ENCODE peak calls at places on chromosome 3, in seven cellular contexts. One of them, this sample, is unnamed.

GRCh38 chr3:132464066-132464465 is 46.8 kb downstream of the DNAJC13 start:
- DNase-seq in pancreas: no peak
- DNase-seq in A549: no peak
- DNase-seq in psoas muscle: no peak
- DNase-seq in body of pancreas: no peak
- DNase-seq in CD8-positive, alpha-beta T cell: no peak
- DNase-seq in testis: no peak
- DNase-seq in this sample: no peak

GRCh38 chr3:186849392-186849975 is 7.0 kb downstream of the ADIPOQ start:
- DNase-seq in CD8-positive, alpha-beta T cell: no peak
- DNase-seq in A549: peak
- DNase-seq in body of pancreas: no peak
- DNase-seq in psoas muscle: no peak
- DNase-seq in testis: no peak
- DNase-seq in pancreas: no peak
- DNase-seq in this sample: no peak

GRCh38 chr3:155131104-155131503 is 51.0 kb downstream of the MME start:
- DNase-seq in body of pancreas: no peak
- DNase-seq in A549: no peak
- DNase-seq in CD8-positive, alpha-beta T cell: no peak
- DNase-seq in psoas muscle: no peak
- DNase-seq in testis: no peak
- DNase-seq in pancreas: no peak
- DNase-seq in this sample: no peak

GRCh38 chr3:97821413-97821809 is 400 bp upstream of the CRYBG3 start:
- DNase-seq in body of pancreas: peak
- DNase-seq in A549: no peak
- DNase-seq in psoas muscle: peak
- DNase-seq in CD8-positive, alpha-beta T cell: no peak
- DNase-seq in pancreas: peak
- DNase-seq in testis: peak
- DNase-seq in this sample: peak

GRCh38 chr3:184740509-184741258 is 28.8 kb upstream of the MAGEF1 start:
- DNase-seq in body of pancreas: peak
- DNase-seq in testis: no peak
- DNase-seq in psoas muscle: no peak
- DNase-seq in A549: no peak
- DNase-seq in CD8-positive, alpha-beta T cell: no peak
- DNase-seq in pancreas: no peak
- DNase-seq in this sample: peak

GRCh38 chr3:35829499-35829898 is 190.2 kb downstream of the ARPP21 start:
- DNase-seq in body of pancreas: no peak
- DNase-seq in pancreas: no peak
- DNase-seq in psoas muscle: no peak
- DNase-seq in testis: no peak
- DNase-seq in A549: peak
- DNase-seq in CD8-positive, alpha-beta T cell: no peak
- DNase-seq in this sample: no peak

GRCh38 chr3:37995652-37996641 is 5.4 kb downstream of the VILL start:
- DNase-seq in A549: no peak
- DNase-seq in testis: no peak
- DNase-seq in pancreas: peak
- DNase-seq in body of pancreas: peak
- DNase-seq in psoas muscle: no peak
- DNase-seq in CD8-positive, alpha-beta T cell: no peak
- DNase-seq in this sample: peak

GRCh38 chr3:103389356-103389755 is 954.5 kb downstream of the ZPLD1 start:
- DNase-seq in A549: no peak
- DNase-seq in psoas muscle: no peak
- DNase-seq in testis: no peak
- DNase-seq in body of pancreas: no peak
- DNase-seq in pancreas: no peak
- DNase-seq in CD8-positive, alpha-beta T cell: no peak
- DNase-seq in this sample: no peak

GRCh38 chr3:123084738-123085237 is 18.0 kb downstream of the PDIA5 start:
- DNase-seq in A549: no peak
- DNase-seq in pancreas: no peak
- DNase-seq in psoas muscle: no peak
- DNase-seq in CD8-positive, alpha-beta T cell: no peak
- DNase-seq in testis: peak
- DNase-seq in body of pancreas: no peak
- DNase-seq in this sample: no peak

DNA sequence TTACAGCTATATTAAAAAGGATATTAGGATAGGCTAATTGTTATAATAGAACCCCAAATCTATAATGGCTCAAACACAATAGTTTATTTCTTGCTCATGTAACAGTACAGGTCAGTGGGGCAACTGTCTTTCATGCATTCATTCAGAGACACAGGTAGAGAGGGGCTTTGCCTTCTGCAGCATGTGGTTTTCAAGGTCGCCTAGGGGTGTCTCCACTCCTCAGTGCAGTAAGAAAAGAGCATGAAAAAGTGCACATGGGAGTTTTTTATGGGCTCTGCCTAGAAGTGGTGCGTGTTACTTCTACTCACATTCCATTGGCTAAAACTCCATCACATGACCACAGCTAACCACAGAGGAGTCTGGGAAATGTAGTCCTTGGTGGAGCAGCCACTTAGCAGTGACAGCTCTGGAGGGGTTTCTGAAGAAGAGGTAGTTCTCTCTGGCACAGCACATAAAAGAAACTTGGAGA is 1.8 kb downstream of the ZBTB38 start:
- DNase-seq in A549: peak
- DNase-seq in pancreas: no peak
- DNase-seq in testis: peak
- DNase-seq in psoas muscle: no peak
- DNase-seq in CD8-positive, alpha-beta T cell: peak
- DNase-seq in body of pancreas: peak
- DNase-seq in this sample: peak
- TF ChIP-seq CTCF in A549: no peak
- TF ChIP-seq CTCF in pancreas: no peak
- TF ChIP-seq CTCF in testis: peak
- TF ChIP-seq CTCF in psoas muscle: peak
- TF ChIP-seq CTCF in CD8-positive, alpha-beta T cell: peak
- TF ChIP-seq CTCF in body of pancreas: no peak
- TF ChIP-seq CTCF in this sample: peak

GRCh38 chr3:119362010-119362409 is 67.8 kb downstream of the ARHGAP31 start:
- DNase-seq in testis: no peak
- DNase-seq in A549: no peak
- DNase-seq in body of pancreas: no peak
- DNase-seq in psoas muscle: no peak
- DNase-seq in CD8-positive, alpha-beta T cell: no peak
- DNase-seq in pancreas: no peak
- DNase-seq in this sample: no peak
- H3K27ac ChIP-seq in testis: no peak
- H3K27ac ChIP-seq in A549: no peak
- H3K27ac ChIP-seq in body of pancreas: no peak
- H3K27ac ChIP-seq in psoas muscle: no peak
- H3K27ac ChIP-seq in CD8-positive, alpha-beta T cell: no peak
- H3K27ac ChIP-seq in pancreas: no peak
- H3K27ac ChIP-seq in this sample: no peak

DNA sequence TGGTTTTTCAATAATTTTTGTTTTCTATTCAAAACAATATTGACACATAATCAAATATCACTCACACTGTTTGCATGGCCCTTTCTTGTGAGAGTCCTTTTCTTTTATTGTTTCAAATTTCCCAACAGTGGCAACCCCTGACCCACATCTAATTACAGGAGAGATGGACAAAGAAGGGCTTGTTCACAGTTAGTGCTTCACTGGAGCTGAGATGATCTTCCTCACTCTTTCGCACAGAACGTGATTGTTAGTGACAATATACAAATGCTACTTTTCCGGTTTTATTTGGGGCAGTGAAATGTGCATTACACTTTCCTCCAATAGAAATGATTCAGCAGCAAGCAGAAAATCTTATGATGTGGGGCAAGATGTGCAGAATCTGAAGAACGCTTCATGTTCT is 38.6 kb upstream of the TTC14 start:
- DNase-seq in psoas muscle: no peak
- DNase-seq in pancreas: no peak
- DNase-seq in body of pancreas: no peak
- DNase-seq in A549: no peak
- DNase-seq in CD8-positive, alpha-beta T cell: no peak
- DNase-seq in testis: no peak
- DNase-seq in this sample: no peak
- H3K4me3 ChIP-seq in psoas muscle: no peak
- H3K4me3 ChIP-seq in pancreas: no peak
- H3K4me3 ChIP-seq in body of pancreas: no peak
- H3K4me3 ChIP-seq in A549: no peak
- H3K4me3 ChIP-seq in CD8-positive, alpha-beta T cell: no peak
- H3K4me3 ChIP-seq in testis: no peak
- H3K4me3 ChIP-seq in this sample: no peak

DNA sequence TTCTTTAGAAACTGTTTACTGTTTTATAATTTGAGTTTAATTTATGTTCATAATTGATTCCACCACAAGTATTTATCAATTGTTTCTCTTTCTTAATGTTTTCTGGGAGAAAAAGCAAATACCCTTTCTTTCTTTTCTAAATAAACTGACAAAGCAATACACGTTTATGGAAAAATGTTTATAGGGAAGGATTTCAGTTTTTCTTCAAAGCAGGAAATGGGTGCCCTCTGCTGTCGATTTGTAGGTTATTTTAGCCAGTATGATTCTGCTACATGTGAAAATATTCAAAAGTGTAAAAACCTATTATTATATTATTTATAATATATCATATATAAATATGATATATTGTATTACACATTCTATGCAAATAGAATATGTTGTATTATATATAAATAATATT is 921.0 kb upstream of the ROBO1 start:
- DNase-seq in CD8-positive, alpha-beta T cell: no peak
- DNase-seq in A549: peak
- DNase-seq in psoas muscle: no peak
- DNase-seq in pancreas: no peak
- DNase-seq in body of pancreas: no peak
- DNase-seq in testis: peak
- DNase-seq in this sample: no peak
- TF ChIP-seq CTCF in CD8-positive, alpha-beta T cell: no peak
- TF ChIP-seq CTCF in A549: peak
- TF ChIP-seq CTCF in psoas muscle: no peak
- TF ChIP-seq CTCF in pancreas: no peak
- TF ChIP-seq CTCF in body of pancreas: no peak
- TF ChIP-seq CTCF in testis: no peak
- TF ChIP-seq CTCF in this sample: peak

This sample was measured in dorsolateral prefrontal cortex.